ENCODE peak calls at places on chromosomes 1 and 21, in five cellular contexts. M, F, C, R and S are unnamed samples.

GRCh38 chr1:81158592-81158991 is 642.1 kb upstream of the ADGRL2 start:
- DNase-seq in M (no peak), F (peak; percentile 63), C (no peak), R (no peak), S (no peak)

GRCh38 chr1:81967957-81968356 is 167.2 kb downstream of the ADGRL2 start:
- DNase-seq in M (no peak), F (no peak), C (no peak), R (no peak), S (peak; percentile 10)

GRCh38 chr1:156900019-156900718 is 6.7 kb downstream of the PEAR1 start:
- DNase-seq in M (no peak), F (peak; percentile 59), C (no peak), R (no peak), S (peak; percentile 95)

GRCh38 chr1:27413004-27413403 is 20.6 kb downstream of the GPR3 start:
- DNase-seq in M (no peak), F (no peak), C (no peak), R (no peak), S (no peak)

GRCh38 chr21:27562303-27562702 is 595.4 kb upstream of the ADAMTS5 start:
- DNase-seq in M (no peak), F (no peak), C (no peak), R (no peak), S (no peak)

GRCh38 chr1:202959276-202959620 is 1.1 kb upstream of the ADIPOR1 start:
- DNase-seq in M (no peak), F (peak; percentile 49), C (no peak), R (no peak), S (peak; percentile 90)

GRCh38 chr1:111878096-111878495 is 111.4 kb downstream of the KCND3 start:
- DNase-seq in M (no peak), F (no peak), C (no peak), R (no peak), S (no peak)

GRCh38 chr1:59879556-59879955 is 47.0 kb downstream of the CYP2J2 start:
- DNase-seq in M (peak; percentile 63), F (peak; percentile 75), C (no peak), R (peak; percentile 89), S (no peak)

GRCh38 chr1:93021539-93022134 is 57.4 kb upstream of the MTF2 start:
- DNase-seq in M (no peak), F (peak; percentile 63), C (no peak), R (peak; percentile 64), S (no peak)

GRCh38 chr1:189970331-189971230 is 507.1 kb downstream of the BRINP3 start:
- DNase-seq in M (no peak), F (no peak), C (no peak), R (peak; percentile 12), S (no peak)

GRCh38 chr1:111366256-111366655 is 61.3 kb downstream of the OVGP1 start:
- DNase-seq in M (no peak), F (peak; percentile 11), C (no peak), R (no peak), S (no peak)

GRCh38 chr1:180269848-180270766 is 40.0 kb downstream of the LHX4 start:
- DNase-seq in M (peak; percentile 67), F (no peak), C (no peak), R (peak; percentile 85), S (peak; percentile 54)

GRCh38 chr1:235999259-235999925 is 65.5 kb downstream of the NID1 start:
- DNase-seq in M (no peak), F (peak; percentile 85), C (peak; percentile 96), R (no peak), S (peak; percentile 89)

GRCh38 chr1:244674446-244674845 is 21.5 kb downstream of the DESI2 start:
- DNase-seq in M (no peak), F (peak; percentile 17), C (no peak), R (no peak), S (no peak)

GRCh38 chr1:53672785-53673184 is 66.2 kb downstream of the GLIS1 start:
- DNase-seq in M (no peak), F (no peak), C (no peak), R (no peak), S (peak; percentile 66)

GRCh38 chr1:37755290-37755689 is 9.6 kb downstream of the EPHA10 start:
- DNase-seq in M (no peak), F (no peak), C (no peak), R (no peak), S (no peak)

GRCh38 chr1:204130178-204130577 is 21.7 kb downstream of the ETNK2 start:
- DNase-seq in M (peak; percentile 46), F (no peak), C (no peak), R (peak; percentile 25), S (no peak)

GRCh38 chr1:43271186-43272118 is 1.7 kb downstream of the TMEM125 start:
- DNase-seq in M (peak; percentile 37), F (no peak), C (no peak), R (peak; percentile 35), S (no peak)

DNA sequence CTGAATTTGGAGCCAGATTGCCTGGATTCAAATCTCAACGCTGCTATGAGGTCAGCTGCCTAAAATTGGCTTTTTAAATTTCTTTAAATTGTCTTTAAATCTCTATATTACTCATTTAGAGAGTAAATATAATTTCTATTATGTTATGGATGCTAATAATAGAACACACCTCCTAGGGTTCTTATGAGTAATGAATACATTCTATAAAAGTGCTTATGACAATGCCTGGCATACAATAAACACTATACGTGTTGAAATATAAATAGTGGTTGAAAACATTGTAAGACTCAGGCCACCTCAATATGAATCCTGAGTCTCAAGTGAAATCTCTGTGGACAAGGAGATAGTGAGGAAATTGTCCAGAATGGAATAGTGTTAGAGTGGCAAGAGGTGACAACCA is 31.0 kb upstream of the PHGDH start:
- DNase-seq in M (no peak), F (no peak), C (no peak), R (no peak), S (no peak)
- H3K4me2 ChIP-seq in M (no peak overlapping the region), F (no peak overlapping the region), C (no peak overlapping the region), R (no peak overlapping the region), S (no peak overlapping the region)

DNA sequence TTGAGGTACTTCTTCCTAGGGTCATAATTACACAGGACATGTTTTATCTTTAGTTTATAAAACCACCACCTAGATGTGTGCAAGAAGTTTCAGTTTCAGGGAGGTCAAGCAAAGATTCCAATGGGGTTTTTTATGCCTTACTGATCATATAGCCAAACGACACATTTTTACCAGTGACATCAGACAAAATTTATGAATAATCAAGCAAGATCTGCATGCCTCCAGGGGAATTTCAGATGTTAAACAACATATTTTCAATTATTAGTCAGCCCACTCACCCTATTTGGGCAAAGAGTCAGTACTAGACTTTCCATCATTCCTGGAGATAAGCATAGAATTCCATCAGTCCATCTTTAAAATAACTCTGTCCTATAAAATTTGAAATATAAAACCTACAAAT is 867.4 kb downstream of the KCNT2 start:
- DNase-seq in M (no peak), F (no peak), C (no peak), R (no peak), S (no peak)
- H2AFZ ChIP-seq in M (no peak overlapping the region), F (no peak overlapping the region), C (no peak overlapping the region), R (no peak overlapping the region), S (no peak overlapping the region)

GRCh38 chr1:15168479-15168878 is 14.9 kb downstream of the TMEM51 start:
- DNase-seq in M (no peak), F (peak; percentile 65), C (peak; percentile 63), R (no peak), S (peak; percentile 93)
- TF ChIP-seq CTCF in M (no peak), F (no peak), C (no peak), R (no peak), S (peak; percentile 19)

DNA sequence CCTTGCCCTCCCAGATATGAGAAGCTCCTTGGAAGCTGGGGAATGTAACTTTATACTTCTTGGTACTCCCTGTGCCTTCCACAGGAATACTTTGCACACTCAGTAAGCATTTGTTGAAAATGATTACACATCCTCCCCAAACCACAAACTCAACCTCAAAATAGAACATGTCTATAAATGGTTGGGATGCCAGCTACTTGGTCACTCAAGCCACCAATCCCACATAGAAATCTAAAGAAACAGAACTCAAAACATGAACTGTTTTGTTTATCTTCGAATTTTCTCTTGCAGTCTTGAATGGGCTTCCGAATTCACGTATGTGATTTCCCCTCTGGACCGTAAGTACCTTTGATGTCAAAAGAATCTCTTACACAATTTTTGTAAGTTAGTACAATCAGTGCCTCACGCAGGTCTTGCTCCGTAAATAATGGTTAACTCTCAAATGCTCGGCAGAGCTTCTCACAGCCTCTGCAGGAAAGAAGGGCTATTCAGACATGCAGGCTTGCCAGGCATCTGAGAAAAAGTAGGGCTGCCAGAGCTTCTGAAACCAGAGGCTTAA is 26.9 kb downstream of the SORT1 start:
- DNase-seq in M (no peak), F (peak; percentile 96), C (no peak), R (peak; percentile 22), S (peak; percentile 81)
- H3K4me2 ChIP-seq in M (no peak overlapping the region), F (peak overlapping the region; percentile 44), C (peak overlapping the region; percentile 39), R (no peak overlapping the region), S (peak overlapping the region; percentile 91)

GRCh38 chr1:24414884-24415333 is 693 bp upstream of the NIPAL3 start:
- DNase-seq in M (no peak), F (no peak), C (no peak), R (no peak), S (no peak)
- H2AFZ ChIP-seq in M (peak overlapping the region; percentile 37), F (no peak overlapping the region), C (peak overlapping the region; percentile 73), R (peak overlapping the region; percentile 61), S (peak overlapping the region; percentile 79)

DNA sequence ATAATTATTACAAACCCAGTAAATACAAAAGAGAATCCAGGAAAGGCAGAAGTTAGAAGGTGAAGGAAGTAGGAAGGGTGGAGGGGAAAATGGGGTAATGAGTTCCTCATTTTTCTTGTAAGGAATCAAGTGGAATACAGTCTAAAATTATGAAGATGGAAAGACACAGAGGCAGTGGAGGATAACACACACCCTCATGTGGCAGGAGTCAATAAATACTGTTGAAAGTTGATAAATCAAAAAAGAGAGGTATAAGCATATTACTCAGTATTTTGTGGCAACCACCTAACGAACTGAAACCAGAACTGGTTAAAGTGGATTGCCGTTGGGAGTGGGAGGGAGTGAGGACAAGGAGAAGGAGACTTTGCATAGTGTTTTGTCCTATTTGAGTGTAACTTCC is 78.6 kb upstream of the SLC44A3 start:
- DNase-seq in M (no peak), F (no peak), C (no peak), R (no peak), S (no peak)
- TF ChIP-seq CTCF in M (no peak), F (no peak), C (no peak), R (no peak), S (peak; percentile 19)

DNA sequence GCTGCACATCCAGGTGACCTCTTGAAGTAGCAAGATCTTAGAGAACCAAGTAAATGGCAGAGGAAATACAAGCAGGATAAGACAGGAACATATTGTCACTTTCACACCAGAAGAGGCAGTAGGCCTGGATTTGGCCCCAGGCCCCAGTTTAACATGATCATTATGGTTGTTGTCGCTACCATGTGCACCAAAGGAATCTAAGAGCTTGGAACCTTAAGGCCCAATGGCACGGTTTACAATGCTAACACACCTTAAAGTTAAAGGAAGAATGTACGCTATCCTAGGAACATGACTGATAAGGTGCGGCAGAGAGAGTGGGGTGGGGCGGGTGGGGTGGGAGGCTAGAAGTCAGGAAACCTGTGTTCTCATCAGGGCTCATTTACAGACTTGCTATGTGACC is 147.5 kb downstream of the ROR1 start:
- DNase-seq in M (no peak), F (no peak), C (no peak), R (no peak), S (no peak)
- H3K4me2 ChIP-seq in M (no peak overlapping the region), F (no peak overlapping the region), C (no peak overlapping the region), R (peak overlapping the region; percentile 34), S (no peak overlapping the region)

DNA sequence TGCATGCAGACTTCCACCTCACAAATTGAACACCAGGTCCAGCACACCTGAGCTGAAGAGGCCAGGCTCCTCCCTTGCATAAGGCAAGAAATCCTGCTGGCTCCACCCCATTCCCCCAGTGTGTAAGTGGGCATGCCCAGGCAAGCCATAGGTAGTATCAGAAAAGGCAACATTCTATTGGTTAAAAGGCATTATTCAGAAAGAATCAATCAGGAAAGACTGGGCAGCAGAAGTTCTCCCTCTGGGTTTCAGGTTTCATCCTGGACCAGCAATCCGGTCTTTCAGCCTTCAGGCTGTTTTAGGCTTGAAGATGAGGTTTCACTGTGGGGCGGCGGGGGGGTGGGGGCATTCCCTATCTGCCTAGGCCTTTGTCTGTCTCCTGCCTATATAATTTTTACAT is 42.0 kb upstream of the LHX8 start:
- DNase-seq in M (peak; percentile 93), F (no peak), C (no peak), R (peak; percentile 78), S (no peak)
- H2AFZ ChIP-seq in M (no peak overlapping the region), F (no peak overlapping the region), C (no peak overlapping the region), R (no peak overlapping the region), S (no peak overlapping the region)